ENCODE peak calls at places on chromosomes 16 and 17, in six cellular contexts. One of them, this sample, is unnamed.
A peak's percentile ranks its signal among the peaks of the same experiment; 100 is the strongest.

GRCh38 chr16:12664334-12664733 is 139.4 kb downstream of the CPPED1 start:
- DNase-seq in heart right ventricle: no peak
- DNase-seq in SK-N-SH: no peak
- DNase-seq in neural progenitor cell: no peak
- DNase-seq in substantia nigra: no peak
- DNase-seq in uterus: no peak
- DNase-seq in this sample: no peak

GRCh38 chr16:27359615-27360014 is 42.4 kb upstream of the IL21R start:
- DNase-seq in heart right ventricle: no peak
- DNase-seq in uterus: no peak
- DNase-seq in neural progenitor cell: no peak
- DNase-seq in substantia nigra: no peak
- DNase-seq in SK-N-SH: no peak
- DNase-seq in this sample: no peak

GRCh38 chr17:5708344-5708743 is 124.0 kb upstream of the NLRP1 start:
- DNase-seq in SK-N-SH: no peak
- DNase-seq in substantia nigra: no peak
- DNase-seq in uterus: no peak
- DNase-seq in heart right ventricle: no peak
- DNase-seq in neural progenitor cell: no peak
- DNase-seq in this sample: no peak

GRCh38 chr17:10888858-10889257 is 51.0 kb upstream of the PIRT start:
- DNase-seq in neural progenitor cell: peak; percentile 31
- DNase-seq in heart right ventricle: no peak
- DNase-seq in substantia nigra: no peak
- DNase-seq in uterus: no peak
- DNase-seq in SK-N-SH: no peak
- DNase-seq in this sample: no peak

GRCh38 chr17:72092710-72093322 is 28.0 kb upstream of the SOX9 start:
- DNase-seq in neural progenitor cell: no peak
- DNase-seq in substantia nigra: no peak
- DNase-seq in heart right ventricle: no peak
- DNase-seq in uterus: no peak
- DNase-seq in SK-N-SH: no peak
- DNase-seq in this sample: no peak

GRCh38 chr16:26688105-26688504 is 378.6 kb upstream of the C16orf82 start:
- DNase-seq in SK-N-SH: no peak
- DNase-seq in uterus: no peak
- DNase-seq in substantia nigra: peak; percentile 15
- DNase-seq in neural progenitor cell: peak; percentile 11
- DNase-seq in heart right ventricle: no peak
- DNase-seq in this sample: no peak

GRCh38 chr17:82400206-82400605 is 17.9 kb upstream of the HEXD start:
- DNase-seq in uterus: no peak
- DNase-seq in neural progenitor cell: no peak
- DNase-seq in substantia nigra: no peak
- DNase-seq in SK-N-SH: no peak
- DNase-seq in heart right ventricle: no peak
- DNase-seq in this sample: no peak

GRCh38 chr16:8596581-8596980 is 6.3 kb upstream of the TMEM114 start:
- DNase-seq in substantia nigra: no peak
- DNase-seq in heart right ventricle: no peak
- DNase-seq in SK-N-SH: no peak
- DNase-seq in neural progenitor cell: no peak
- DNase-seq in uterus: no peak
- DNase-seq in this sample: no peak

GRCh38 chr17:72565758-72566157 is 444.9 kb downstream of the SOX9 start:
- DNase-seq in substantia nigra: no peak
- DNase-seq in uterus: no peak
- DNase-seq in neural progenitor cell: no peak
- DNase-seq in SK-N-SH: no peak
- DNase-seq in heart right ventricle: no peak
- DNase-seq in this sample: no peak

DNA sequence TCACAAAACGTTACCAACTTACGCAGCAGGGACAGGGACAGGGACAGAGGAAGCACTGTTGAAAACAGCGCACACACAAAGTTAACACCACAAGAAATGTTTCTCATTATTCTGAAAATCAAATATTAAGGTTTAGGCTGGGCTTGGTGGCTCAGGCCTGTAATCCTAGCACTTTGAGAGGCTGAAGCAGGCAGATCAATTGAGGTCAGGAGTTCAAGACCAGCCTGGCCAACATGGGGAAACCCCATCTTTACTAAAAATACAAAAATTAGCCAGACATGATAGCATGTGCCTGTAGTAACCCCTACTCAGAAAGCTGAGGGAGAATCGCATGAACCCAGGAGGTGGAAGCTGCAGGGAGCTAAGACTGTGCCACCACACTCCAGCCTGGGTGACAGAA is 4.2 kb downstream of the CYTH1 start:
- DNase-seq in neural progenitor cell: no peak
- DNase-seq in SK-N-SH: no peak
- DNase-seq in uterus: no peak
- DNase-seq in substantia nigra: no peak
- DNase-seq in heart right ventricle: no peak
- DNase-seq in this sample: no peak
- H3K27ac ChIP-seq in neural progenitor cell: no peak overlapping the region
- H3K27ac ChIP-seq in SK-N-SH: no peak overlapping the region
- H3K27ac ChIP-seq in uterus: no peak overlapping the region
- H3K27ac ChIP-seq in substantia nigra: no peak overlapping the region
- H3K27ac ChIP-seq in heart right ventricle: no peak overlapping the region
- H3K27ac ChIP-seq in this sample: no peak overlapping the region

GRCh38 chr16:19757762-19758595 is 39.9 kb downstream of the IQCK start:
- DNase-seq in neural progenitor cell: no peak
- DNase-seq in uterus: no peak
- DNase-seq in heart right ventricle: no peak
- DNase-seq in SK-N-SH: no peak
- DNase-seq in substantia nigra: peak; percentile 14
- DNase-seq in this sample: no peak
- H3K27ac ChIP-seq in neural progenitor cell: no peak overlapping the region
- H3K27ac ChIP-seq in uterus: no peak overlapping the region
- H3K27ac ChIP-seq in heart right ventricle: no peak overlapping the region
- H3K27ac ChIP-seq in SK-N-SH: no peak overlapping the region
- H3K27ac ChIP-seq in substantia nigra: peak overlapping the region; percentile 73
- H3K27ac ChIP-seq in this sample: peak overlapping the region; percentile 90

GRCh38 chr17:2089021-2089422 is 34.1 kb downstream of the HIC1 start:
- DNase-seq in heart right ventricle: no peak
- DNase-seq in neural progenitor cell: no peak
- DNase-seq in substantia nigra: no peak
- DNase-seq in SK-N-SH: no peak
- DNase-seq in uterus: peak; percentile 49
- DNase-seq in this sample: no peak
- H3K27ac ChIP-seq in heart right ventricle: peak overlapping the region; percentile 93
- H3K27ac ChIP-seq in neural progenitor cell: no peak overlapping the region
- H3K27ac ChIP-seq in substantia nigra: peak overlapping the region; percentile 14
- H3K27ac ChIP-seq in SK-N-SH: peak overlapping the region; percentile 73
- H3K27ac ChIP-seq in uterus: peak overlapping the region; percentile 89
- H3K27ac ChIP-seq in this sample: peak overlapping the region; percentile 75

GRCh38 chr17:50129946-50130777 is at the start of gene SAMD14:
- DNase-seq in SK-N-SH: peak; percentile 96
- DNase-seq in uterus: no peak
- DNase-seq in substantia nigra: no peak
- DNase-seq in neural progenitor cell: peak; percentile 62
- DNase-seq in heart right ventricle: no peak
- DNase-seq in this sample: no peak

GRCh38 chr17:50128441-50129302 is 1.3 kb downstream of the SAMD14 start:
- DNase-seq in SK-N-SH: no peak
- DNase-seq in heart right ventricle: no peak
- DNase-seq in uterus: no peak
- DNase-seq in neural progenitor cell: peak; percentile 55
- DNase-seq in substantia nigra: no peak
- DNase-seq in this sample: no peak

GRCh38 chr17:50130778-50131317 is 888 bp upstream of the SAMD14 start:
- DNase-seq in heart right ventricle: no peak
- DNase-seq in substantia nigra: no peak
- DNase-seq in SK-N-SH: peak; percentile 67
- DNase-seq in uterus: no peak
- DNase-seq in neural progenitor cell: peak; percentile 37
- DNase-seq in this sample: no peak

GRCh38 chr17:50127661-50128361 is 2.1 kb downstream of the SAMD14 start:
- DNase-seq in neural progenitor cell: no peak
- DNase-seq in heart right ventricle: no peak
- DNase-seq in substantia nigra: no peak
- DNase-seq in SK-N-SH: no peak
- DNase-seq in uterus: no peak
- DNase-seq in this sample: no peak

DNA sequence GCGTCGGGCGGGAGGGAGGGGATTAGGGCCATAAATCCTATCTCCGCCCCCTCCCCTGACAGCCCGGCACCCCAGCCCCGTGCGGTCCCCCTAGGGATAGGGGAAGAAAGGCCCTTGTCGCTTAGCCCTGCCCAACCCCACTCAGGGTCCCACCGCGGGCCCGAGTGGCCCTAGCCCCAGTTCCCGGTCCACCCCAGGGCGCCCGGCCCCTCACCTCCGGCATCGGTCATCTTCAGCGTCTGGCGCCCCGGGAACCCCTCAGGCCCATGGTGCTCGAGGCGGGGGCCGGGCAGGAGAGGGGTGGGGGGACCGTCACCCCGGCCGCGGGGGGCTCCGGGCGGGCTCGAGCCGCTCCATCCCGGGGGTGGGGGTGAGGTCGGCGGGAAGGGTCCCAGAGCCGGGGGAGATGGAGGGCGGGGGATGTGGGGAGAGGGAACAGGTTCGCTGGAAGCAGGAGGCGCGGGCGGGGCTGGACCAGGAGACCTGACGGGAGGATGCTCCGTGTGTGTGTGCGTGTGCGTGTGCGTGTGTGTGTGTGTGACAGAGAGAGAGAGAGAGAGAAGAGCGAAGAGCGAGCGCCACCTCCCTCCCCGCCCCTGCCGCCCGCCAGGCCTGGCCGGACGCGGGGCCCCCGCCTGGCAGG is 536 bp downstream of the SAMD14 start:
- DNase-seq in neural progenitor cell: peak; percentile 83
- DNase-seq in substantia nigra: no peak
- DNase-seq in heart right ventricle: no peak
- DNase-seq in uterus: no peak
- DNase-seq in SK-N-SH: peak; percentile 94
- DNase-seq in this sample: no peak
- H3K27ac ChIP-seq in neural progenitor cell: no peak overlapping the region
- H3K27ac ChIP-seq in substantia nigra: no peak overlapping the region
- H3K27ac ChIP-seq in heart right ventricle: no peak overlapping the region
- H3K27ac ChIP-seq in uterus: no peak overlapping the region
- H3K27ac ChIP-seq in SK-N-SH: no peak overlapping the region
- H3K27ac ChIP-seq in this sample: no peak overlapping the region

DNA sequence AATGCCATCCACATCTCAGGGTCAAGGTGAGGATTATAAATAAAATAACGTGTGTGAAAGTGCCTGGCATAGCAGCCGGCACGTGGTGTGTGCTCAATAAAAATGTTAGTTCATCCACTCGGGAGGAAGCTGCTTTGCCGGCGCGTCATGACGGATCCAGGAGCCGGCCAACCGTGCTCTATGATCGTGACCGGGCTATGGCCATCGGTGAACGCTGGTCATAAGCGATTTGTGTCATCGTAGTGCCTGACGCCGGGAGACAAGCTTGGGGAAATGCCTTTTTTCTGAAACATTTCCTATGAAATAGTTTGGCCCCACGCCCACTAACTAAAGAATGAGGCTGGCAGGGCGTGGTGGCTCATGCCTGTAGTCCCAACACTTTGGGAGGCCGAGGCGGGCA is 74.0 kb downstream of the CMC2 start:
- DNase-seq in SK-N-SH: peak; percentile 37
- DNase-seq in neural progenitor cell: no peak
- DNase-seq in substantia nigra: no peak
- DNase-seq in uterus: peak; percentile 58
- DNase-seq in heart right ventricle: peak; percentile 69
- DNase-seq in this sample: no peak
- H3K27ac ChIP-seq in SK-N-SH: peak overlapping the region; percentile 88
- H3K27ac ChIP-seq in neural progenitor cell: no peak overlapping the region
- H3K27ac ChIP-seq in substantia nigra: peak overlapping the region; percentile 9
- H3K27ac ChIP-seq in uterus: peak overlapping the region; percentile 75
- H3K27ac ChIP-seq in heart right ventricle: peak overlapping the region; percentile 92
- H3K27ac ChIP-seq in this sample: peak overlapping the region; percentile 82

This sample was measured in dorsolateral prefrontal cortex.